ENCODE peak calls at places on chromosomes 1 and 21, in six cellular contexts. V is stimulated activated CD8-positive, alpha-beta memory T cell treated with anti-CD3 and anti-CD28 coated beads, Interleukin-7, amount 100 ng/mL, for 1 hour; J is COR-L47; D is activated CD4-positive, alpha-beta T cell treated with anti-CD3 and anti-CD28 coated beads for 1 hour; R is NCI-H774; L is hypothalamus. X is an unnamed sample.

GRCh38 chr1:209485167-209485566 is 98.3 kb upstream of the CAMK1G start:
- DNase-seq in J (peak; percentile 88), L (no peak), V (no peak), D (no peak), R (no peak), X (peak; percentile 7)

GRCh38 chr1:19484338-19484792 is 974 bp downstream of the CAPZB start:
- DNase-seq in V (no peak), R (no peak), J (no peak), D (no peak), L (no peak), X (no peak)

GRCh38 chr21:33844104-33844889 is 71.3 kb downstream of the ATP5PO start:
- DNase-seq in J (no peak), D (no peak), L (no peak), R (no peak), V (no peak), X (no peak)

GRCh38 chr21:38228115-38228514 is 28.7 kb upstream of the KCNJ15 start:
- DNase-seq in J (no peak), L (no peak), V (no peak), R (no peak), D (no peak), X (no peak)

GRCh38 chr1:205229399-205229861 is 1.7 kb downstream of the TMCC2 start:
- DNase-seq in R (peak; percentile 74), L (peak; percentile 78), D (peak; percentile 47), V (no peak), J (peak; percentile 80), X (peak; percentile 66)

GRCh38 chr1:160405331-160405877 is 5.0 kb downstream of the VANGL2 start:
- DNase-seq in D (no peak), V (no peak), L (no peak), R (no peak), J (no peak), X (no peak)

GRCh38 chr1:11602424-11602823 is 51.8 kb downstream of the FBXO2 start:
- DNase-seq in R (no peak), L (no peak), V (no peak), D (no peak), J (no peak), X (peak; percentile 61)

GRCh38 chr1:81158592-81158991 is 642.1 kb upstream of the ADGRL2 start:
- DNase-seq in J (no peak), L (no peak), R (no peak), V (no peak), D (no peak), X (no peak)

GRCh38 chr1:42380617-42381423 is at the start of gene RIMKLA:
- DNase-seq in V (no peak), D (no peak), R (peak; percentile 94), J (peak; percentile 87), L (peak; percentile 74), X (peak; percentile 75)

GRCh38 chr21:33189845-33190244 is 39.9 kb upstream of the IFNAR2 start:
- DNase-seq in J (no peak), V (no peak), L (no peak), D (no peak), R (no peak), X (no peak)

GRCh38 chr1:183365093-183365492 is 53.1 kb downstream of the NMNAT2 start:
- DNase-seq in R (no peak), L (no peak), D (no peak), J (no peak), V (no peak), X (no peak)

GRCh38 chr1:20100632-20101355 is 18.5 kb downstream of the PLA2G2D start:
- DNase-seq in R (no peak), J (peak; percentile 21), L (no peak), D (no peak), V (no peak), X (peak; percentile 45)

GRCh38 chr1:245880754-245881403 is 626.2 kb downstream of the SMYD3 start:
- DNase-seq in V (no peak), J (no peak), L (no peak), D (no peak), R (no peak), X (no peak)

GRCh38 chr1:41954533-41954944 is 35.8 kb upstream of the HIVEP3 start:
- DNase-seq in V (no peak), D (no peak), L (no peak), R (no peak), J (no peak), X (no peak)

GRCh38 chr1:22536506-22536905 is 26.8 kb upstream of the EPHA8 start:
- DNase-seq in V (no peak), J (no peak), D (no peak), L (no peak), R (no peak), X (no peak)

GRCh38 chr1:86155061-86155806 is 1.3 kb downstream of the COL24A1 start:
- DNase-seq in R (no peak), L (no peak), J (no peak), V (no peak), D (no peak), X (peak; percentile 2)

GRCh38 chr1:9437931-9438330 is 101.3 kb upstream of the SLC25A33 start:
- DNase-seq in D (no peak), R (no peak), J (no peak), L (peak; percentile 53), V (no peak), X (no peak)

GRCh38 chr1:217585577-217585976 is 45.3 kb downstream of the GPATCH2 start:
- DNase-seq in J (no peak), V (no peak), D (no peak), R (no peak), L (no peak), X (no peak)

GRCh38 chr1:101683561-101683960 is 313.2 kb downstream of the OLFM3 start:
- DNase-seq in R (no peak), J (no peak), L (no peak), V (no peak), D (no peak), X (no peak)

GRCh38 chr1:164320780-164321683 is 238.0 kb upstream of the PBX1 start:
- DNase-seq in V (no peak), R (peak; percentile 32), L (peak; percentile 10), D (no peak), J (no peak), X (peak; percentile 52)

GRCh38 chr1:94621392-94621791 is 79.8 kb upstream of the F3 start:
- DNase-seq in R (no peak), D (no peak), L (no peak), J (peak; percentile 2), V (no peak), X (no peak)

GRCh38 chr1:228337031-228337564 is 69.5 kb downstream of the TRIM11 start:
- DNase-seq in R (no peak), L (no peak), V (no peak), J (no peak), D (no peak), X (no peak)

GRCh38 chr1:228043281-228043845 is 36.6 kb downstream of the WNT3A start:
- DNase-seq in D (no peak), J (no peak), L (no peak), V (no peak), R (no peak), X (no peak)

GRCh38 chr21:25708467-25709065 is 26.1 kb downstream of the ATP5PF start:
- DNase-seq in R (peak; percentile 0), V (peak; percentile 18), J (peak; percentile 21), D (peak; percentile 29), L (peak; percentile 44), X (peak; percentile 15)

GRCh38 chr1:9473032-9473792 is 66.1 kb upstream of the SLC25A33 start:
- DNase-seq in L (peak; percentile 13), J (peak; percentile 84), V (no peak), D (no peak), R (no peak), X (no peak)

GRCh38 chr1:94801919-94802546 is 18.1 kb upstream of the SLC44A3 start:
- DNase-seq in L (no peak), V (no peak), J (peak; percentile 26), D (no peak), R (no peak), X (peak; percentile 73)